ENCODE peak calls at places on chromosomes 4 and X, in eight cellular contexts. P is choroid plexus epithelial cell; Z is transverse colon; C is ascending aorta; I is RWPE1; U is AG09319; H is heart right ventricle; W is CD4-positive, alpha-beta T cell. J is an unnamed sample.

GRCh38 chr4:17521595-17521994 is 6.6 kb downstream of the CLRN2 start:
- DNase-seq in P (no peak), I (no peak), H (no peak), Z (no peak), C (no peak), U (no peak), W (no peak), J (no peak)

GRCh38 chr4:110487873-110488272 is 11.9 kb downstream of the ENPEP start:
- DNase-seq in I (no peak), H (no peak), U (no peak), P (peak; percentile 35), Z (no peak), W (no peak), C (no peak), J (no peak)

GRCh38 chr4:187469627-187470026 is 525.9 kb upstream of the ZFP42 start:
- DNase-seq in C (no peak), Z (no peak), I (no peak), W (no peak), P (no peak), H (no peak), U (no peak), J (no peak)

GRCh38 chr4:82890913-82891727 is at the start of gene SEC31A:
- DNase-seq in C (peak; percentile 97), P (peak; percentile 95), U (peak; percentile 82), Z (peak; percentile 98), H (peak; percentile 96), I (peak; percentile 86), W (peak; percentile 93), J (peak; percentile 94)

GRCh38 chrX:140057001-140057411 is 91.7 kb upstream of the CXorf66 start:
- DNase-seq in H (peak; percentile 60), P (peak; percentile 75), Z (peak; percentile 67), U (peak; percentile 24), W (peak; percentile 27), I (peak; percentile 26), C (peak; percentile 81), J (peak; percentile 72)

GRCh38 chr4:180449395-180449956 is 1793.7 kb upstream of the TENM3 start:
- DNase-seq in W (no peak), C (no peak), I (peak; percentile 42), Z (no peak), P (peak; percentile 0), H (no peak), U (no peak), J (peak; percentile 53)

GRCh38 chr4:8409271-8410065 is 31.1 kb downstream of the ACOX3 start:
- DNase-seq in P (no peak), W (no peak), I (no peak), U (no peak), Z (peak; percentile 51), H (peak; percentile 47), C (no peak), J (no peak)

GRCh38 chr4:58749206-58749605 is 1639.0 kb upstream of the IGFBP7 start:
- DNase-seq in U (no peak), I (no peak), Z (peak; percentile 73), C (no peak), W (no peak), H (no peak), P (no peak), J (no peak)

GRCh38 chrX:118420462-118420861 is 74.6 kb downstream of the WDR44 start:
- DNase-seq in C (no peak), Z (no peak), U (peak; percentile 3), H (no peak), I (peak; percentile 2), P (peak; percentile 89), W (no peak), J (no peak)

GRCh38 chr4:69995526-69996016 is at the start of gene STATH:
- DNase-seq in W (no peak), H (no peak), C (no peak), Z (no peak), U (no peak), P (peak; percentile 26), I (peak; percentile 4), J (no peak)

GRCh38 chrX:7586126-7586525 is 256.8 kb upstream of the VCX start:
- DNase-seq in P (peak; percentile 39), W (no peak), I (peak; percentile 5), U (no peak), Z (no peak), C (no peak), H (no peak), J (peak; percentile 0)

GRCh38 chrX:33808636-33809035 is 323.5 kb downstream of the FAM47A start:
- DNase-seq in H (no peak), P (no peak), W (no peak), I (no peak), C (no peak), Z (no peak), U (no peak), J (no peak)

GRCh38 chrX:44980883-44981282 is 107.9 kb downstream of the KDM6A start:
- DNase-seq in P (no peak), Z (no peak), I (no peak), W (no peak), H (no peak), C (no peak), U (no peak), J (no peak)

GRCh38 chrX:153645921-153646481 is 1.0 kb upstream of the DUSP9 start:
- DNase-seq in Z (no peak), P (no peak), H (no peak), C (peak; percentile 43), W (no peak), I (peak; percentile 32), U (no peak), J (no peak)

GRCh38 chr4:52822583-52823477 is 39.3 kb upstream of the RASL11B start:
- DNase-seq in C (no peak), U (peak; percentile 82), H (no peak), P (peak; percentile 91), Z (no peak), I (peak; percentile 57), W (no peak), J (no peak)

GRCh38 chr4:13917010-13917409 is 289.5 kb upstream of the BOD1L1 start:
- DNase-seq in I (no peak), H (no peak), W (no peak), C (no peak), U (no peak), P (peak; percentile 78), Z (no peak), J (no peak)

GRCh38 chrX:152070186-152070585 is 68.2 kb downstream of the MAGEA10 start:
- DNase-seq in P (no peak), W (no peak), Z (no peak), C (no peak), H (no peak), U (no peak), I (peak; percentile 1), J (no peak)

GRCh38 chr4:108775921-108776320 is 13.1 kb upstream of the ETNPPL start:
- DNase-seq in U (no peak), Z (no peak), C (no peak), P (no peak), I (no peak), W (no peak), H (no peak), J (no peak)
- TF ChIP-seq CTCF in U (no peak), Z (no peak), C (no peak), P (no peak), I (no peak), W (no peak), H (no peak), J (no peak)

GRCh38 chr4:121050251-121050650 is 22.1 kb downstream of the NDNF start:
- DNase-seq in P (peak; percentile 49), Z (no peak), I (no peak), U (no peak), H (no peak), C (no peak), W (no peak), J (no peak)
- TF ChIP-seq CTCF in P (peak; percentile 51), Z (peak; percentile 25), I (peak; percentile 26), U (peak; percentile 38), H (peak; percentile 10), C (no peak), W (no peak), J (no peak)

GRCh38 chr4:128068927-128069326 is 7.8 kb downstream of the LARP1B start:
- DNase-seq in W (no peak), I (no peak), U (no peak), P (peak; percentile 74), Z (no peak), C (no peak), H (no peak), J (no peak)
- TF ChIP-seq CTCF in W (no peak), I (no peak), U (peak; percentile 9), P (peak; percentile 74), Z (no peak), C (no peak), H (no peak), J (no peak)

DNA sequence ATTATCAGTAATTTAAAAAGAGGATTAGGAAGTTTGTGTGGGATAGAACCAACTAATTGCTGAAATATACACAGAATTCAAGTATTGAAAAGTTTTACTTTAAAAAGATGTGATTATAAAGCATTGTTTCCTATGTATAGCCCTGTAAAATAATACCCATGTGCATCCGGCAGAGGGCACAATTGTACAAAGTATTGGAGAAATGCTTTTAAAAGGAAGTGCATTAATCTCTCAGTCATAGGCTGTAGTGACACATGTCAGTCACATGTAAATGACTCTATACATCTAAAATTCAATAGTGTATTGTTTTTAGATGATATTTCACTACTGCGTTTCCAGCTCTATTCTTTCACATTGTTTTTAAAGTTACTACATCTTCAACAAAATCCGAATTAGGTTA is 9.7 kb upstream of the GEMIN8 start:
- DNase-seq in Z (peak; percentile 61), H (peak; percentile 26), W (peak; percentile 57), U (no peak), P (peak; percentile 59), C (no peak), I (peak; percentile 20), J (peak; percentile 56)
- TF ChIP-seq CTCF in Z (peak; percentile 69), H (peak; percentile 32), W (peak; percentile 62), U (peak; percentile 66), P (peak; percentile 55), C (peak; percentile 49), I (peak; percentile 53), J (peak; percentile 34)

GRCh38 chrX:54237014-54237413 is 54.0 kb upstream of the FAM120C start:
- DNase-seq in Z (no peak), I (no peak), P (peak; percentile 10), C (no peak), W (no peak), H (no peak), U (no peak), J (no peak)

DNA sequence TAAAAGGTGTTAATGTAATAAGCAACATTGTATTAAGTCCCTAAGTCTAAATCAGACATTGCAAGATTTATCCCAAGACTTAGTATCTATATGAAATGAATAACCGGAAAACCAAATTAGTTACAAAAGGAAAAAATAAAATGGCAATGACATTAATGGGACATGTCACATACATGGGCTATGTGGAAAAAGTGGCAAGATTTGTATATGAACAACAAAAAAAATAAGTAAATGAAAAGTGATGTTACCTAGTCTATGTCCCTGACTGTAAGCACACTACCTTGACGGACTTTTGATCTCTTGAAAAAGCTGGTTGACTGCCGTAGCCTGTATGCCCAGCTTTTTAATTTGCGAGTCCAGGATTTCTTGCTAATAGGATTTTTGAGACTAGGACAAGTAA is 55.5 kb upstream of the FAM120C start:
- DNase-seq in W (no peak), U (no peak), I (no peak), C (no peak), P (no peak), H (no peak), Z (no peak), J (no peak)
- TF ChIP-seq CTCF in W (no peak), U (no peak), I (no peak), C (no peak), P (no peak), H (no peak), Z (no peak), J (no peak)

GRCh38 chrX:83008415-83008814 is 499.7 kb upstream of the POU3F4 start:
- DNase-seq in U (no peak), C (no peak), Z (no peak), W (no peak), I (no peak), P (peak; percentile 1), H (no peak), J (no peak)
- TF ChIP-seq CTCF in U (peak; percentile 25), C (peak; percentile 20), Z (no peak), W (peak; percentile 17), I (peak; percentile 16), P (no peak), H (no peak), J (no peak)

GRCh38 chr4:121464854-121465253 is 84.0 kb upstream of the QRFPR start:
- DNase-seq in H (no peak), W (no peak), U (no peak), I (no peak), Z (no peak), P (no peak), C (no peak), J (no peak)
- TF ChIP-seq CTCF in H (no peak), W (no peak), U (no peak), I (no peak), Z (no peak), P (no peak), C (no peak), J (no peak)

J was measured in Calu3.